ENCODE peak calls at places on chromosomes 16 and 17, in four cellular contexts. R is mammary epithelial cell, P is MM.1S, B is ovary. L is an unnamed sample. For H3K4me1, the result is how much of the 10 kb centered on the place peaks cover.

GRCh38 chr16:73025111-73025505 is 22.8 kb downstream of the ZFHX3 start:
- DNase-seq in R (no peak), P (no peak), B (no peak), L (peak)

GRCh38 chr16:80518436-80518835 is 22.4 kb upstream of the DYNLRB2 start:
- DNase-seq in R (peak), P (peak), B (no peak), L (no peak)

GRCh38 chr17:72122668-72123495 is 2.1 kb downstream of the SOX9 start:
- DNase-seq in R (peak), P (peak), B (no peak), L (peak)

GRCh38 chr17:80785477-80786178 is 206.0 kb upstream of the CHMP6 start:
- DNase-seq in R (no peak), P (no peak), B (no peak), L (no peak)

GRCh38 chr16:22366371-22366770 is 8.0 kb downstream of the CDR2 start:
- DNase-seq in R (no peak), P (no peak), B (no peak), L (no peak)

GRCh38 chr17:76700627-76701470 is 9.9 kb downstream of the MXRA7 start:
- DNase-seq in R (peak), P (no peak), B (peak), L (peak)

GRCh38 chr16:70765491-70765890 is 35.5 kb downstream of the VAC14 start:
- DNase-seq in R (no peak), P (no peak), B (no peak), L (no peak)

GRCh38 chr17:15981208-15981607 is 18.3 kb downstream of the ZSWIM7 start:
- DNase-seq in R (peak), P (no peak), B (no peak), L (no peak)

GRCh38 chr16:285146-286055 is 2.4 kb downstream of the PDIA2 start:
- DNase-seq in R (no peak), P (no peak), B (no peak), L (peak)

GRCh38 chr16:1790611-1791255 is 2.8 kb downstream of the IGFALS start:
- DNase-seq in R (no peak), P (no peak), B (peak), L (no peak)

GRCh38 chr16:10584956-10585561 is 4.7 kb upstream of the EMP2 start:
- DNase-seq in R (peak), P (no peak), B (no peak), L (no peak)

GRCh38 chr17:63740464-63741181 is 976 bp downstream of the STRADA start:
- DNase-seq in R (peak), P (peak), B (no peak), L (no peak)

GRCh38 chr17:75840779-75841123 is 3.5 kb downstream of the UNC13D start:
- DNase-seq in R (no peak), P (no peak), B (no peak), L (no peak)

GRCh38 chr16:85347213-85347591 is 234.9 kb upstream of the CIBAR2 start:
- DNase-seq in R (no peak), P (no peak), B (no peak), L (no peak)

GRCh38 chr17:59840329-59840907 is 52.3 kb downstream of the TUBD1 start:
- DNase-seq in R (peak), P (no peak), B (no peak), L (no peak)

GRCh38 chr17:41664172-41664457 is 24.6 kb upstream of the EIF1 start:
- DNase-seq in R (no peak), P (no peak), B (no peak), L (no peak)

GRCh38 chr17:81422776-81423697 is 27.8 kb downstream of the BAHCC1 start:
- DNase-seq in R (peak), P (no peak), B (peak), L (peak)

GRCh38 chr17:76631821-76632565 is 11.6 kb downstream of the ST6GALNAC1 start:
- DNase-seq in R (peak), P (no peak), B (no peak), L (no peak)

GRCh38 chr16:22318690-22319358 is 21.6 kb downstream of the POLR3E start:
- DNase-seq in R (peak), P (no peak), B (no peak), L (peak)

GRCh38 chr16:1461146-1461545 is 13.7 kb downstream of the CLCN7 start:
- DNase-seq in R (no peak), P (no peak), B (peak), L (no peak)

GRCh38 chr16:13873835-13874438 is 46.0 kb upstream of the ERCC4 start:
- DNase-seq in R (peak), P (no peak), B (no peak), L (no peak)

GRCh38 chr17:46742539-46743270 is 75.8 kb downstream of the WNT3 start:
- DNase-seq in R (peak), P (no peak), B (no peak), L (no peak)

GRCh38 chr16:73020409-73020884 is 27.5 kb downstream of the ZFHX3 start:
- DNase-seq in R (peak), P (no peak), B (no peak), L (peak)

GRCh38 chr17:58822148-58823050 is 66.7 kb downstream of the PPM1E start:
- DNase-seq in R (no peak), P (no peak), B (no peak), L (no peak)

GRCh38 chr17:61335105-61335844 is 64.4 kb upstream of the TBX2 start:
- DNase-seq in R (no peak), P (no peak), B (peak), L (no peak)
- H3K4me1 ChIP-seq in R (under half), P (under half), B (under half), L (under half)

DNA sequence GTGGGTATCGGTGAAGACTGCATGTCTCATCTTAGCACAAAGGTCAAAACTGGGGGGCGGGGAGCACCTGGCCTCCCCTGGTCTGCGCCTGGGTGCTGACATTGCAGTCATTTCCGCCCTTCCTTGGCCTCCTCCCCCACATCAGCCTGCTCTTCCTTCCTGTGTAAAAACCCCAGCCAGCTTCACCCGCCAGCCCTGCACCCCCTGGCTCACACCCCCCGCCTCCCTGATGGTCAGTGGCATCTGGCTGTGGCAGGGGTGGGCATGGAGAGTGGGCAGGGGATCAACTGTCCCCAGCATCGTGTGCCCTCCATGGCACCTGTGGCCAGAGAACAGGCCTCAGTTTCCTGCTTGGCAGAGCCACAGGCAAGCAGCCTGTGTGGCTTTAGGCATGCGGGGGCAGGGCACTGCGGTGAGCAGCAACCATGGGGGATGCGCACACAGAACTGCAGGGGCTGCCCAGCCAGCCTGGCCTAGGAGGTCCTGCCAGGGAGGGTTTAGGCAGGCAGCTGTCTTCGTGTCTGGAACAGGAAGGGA is 26.5 kb upstream of the LASP1NB start:
- DNase-seq in R (no peak), P (peak), B (no peak), L (peak)
- H3K4me1 ChIP-seq in R (under half), P (under half), B (under half), L (half or more)

GRCh38 chr17:8122923-8123694 is 797 bp downstream of the HES7 start:
- DNase-seq in R (peak), P (peak), B (no peak), L (no peak)
- H3K4me1 ChIP-seq in R (under half), P (under half), B (under half), L (under half)

DNA sequence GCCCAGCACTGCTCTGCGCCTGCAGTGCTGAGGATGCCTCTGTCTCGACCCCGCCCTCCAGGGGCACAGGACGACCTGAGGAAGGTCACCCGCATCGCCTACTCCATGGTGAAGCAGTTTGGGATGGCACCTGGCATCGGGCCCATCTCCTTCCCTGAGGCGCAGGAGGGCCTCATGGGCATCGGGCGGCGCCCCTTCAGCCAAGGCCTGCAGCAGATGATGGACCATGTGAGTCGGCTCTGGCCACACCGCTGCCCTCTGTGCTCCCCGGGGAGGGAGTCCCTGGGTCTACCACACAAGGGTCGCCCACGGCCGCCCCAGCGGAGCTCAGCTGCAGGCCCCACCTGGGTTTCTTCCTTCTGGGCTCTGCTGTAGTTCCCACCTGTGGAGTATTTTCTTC is 6.7 kb upstream of the RPL13 start:
- DNase-seq in R (no peak), P (no peak), B (no peak), L (no peak)
- H3K4me1 ChIP-seq in R (under half), P (under half), B (under half), L (under half)

DNA sequence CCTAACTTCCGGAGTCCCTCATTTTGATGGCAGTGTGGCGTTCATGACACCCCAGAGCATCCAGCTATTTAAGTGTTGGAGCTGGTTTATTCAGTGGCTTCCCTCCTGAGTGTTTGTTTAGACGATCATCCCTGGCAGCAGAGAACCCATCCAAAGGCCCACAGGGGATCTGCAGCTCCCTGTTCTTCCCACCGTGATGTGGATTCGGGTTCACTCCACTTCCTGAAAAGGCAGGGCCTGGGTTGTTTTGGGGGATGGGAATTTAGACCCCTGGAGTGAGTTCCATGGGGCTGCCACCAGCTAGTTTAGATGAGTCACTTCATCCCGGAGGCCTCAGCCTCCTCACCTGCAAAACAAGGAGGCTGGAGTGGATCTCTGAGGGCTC is 2.3 kb downstream of the KSR1 start:
- DNase-seq in R (no peak), P (no peak), B (no peak), L (no peak)
- H3K4me1 ChIP-seq in R (under half), P (under half), B (under half), L (under half)

DNA sequence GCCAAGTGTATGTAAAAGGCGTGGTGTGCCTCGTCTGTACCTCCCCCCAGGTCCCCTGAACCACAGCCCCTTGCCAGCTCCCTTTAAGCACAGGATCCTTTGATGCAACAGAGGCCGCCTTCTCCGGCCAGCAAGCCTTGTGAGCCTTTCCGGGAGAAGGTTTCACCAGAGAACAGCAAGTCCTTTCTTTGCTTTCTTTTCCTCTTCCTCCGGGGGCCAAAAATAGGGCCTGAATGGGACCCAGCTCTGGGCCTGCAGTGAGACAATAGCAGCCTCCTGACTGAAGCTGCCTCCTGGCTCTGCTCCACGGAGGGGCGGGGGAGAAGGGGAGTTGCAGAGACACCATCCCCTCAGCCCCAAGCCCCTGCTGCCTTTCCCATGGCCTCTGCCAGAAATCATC is 9.0 kb downstream of the ADGRG1 start:
- DNase-seq in R (no peak), P (no peak), B (no peak), L (no peak)
- H3K4me1 ChIP-seq in R (half or more), P (under half), B (under half), L (under half)

DNA sequence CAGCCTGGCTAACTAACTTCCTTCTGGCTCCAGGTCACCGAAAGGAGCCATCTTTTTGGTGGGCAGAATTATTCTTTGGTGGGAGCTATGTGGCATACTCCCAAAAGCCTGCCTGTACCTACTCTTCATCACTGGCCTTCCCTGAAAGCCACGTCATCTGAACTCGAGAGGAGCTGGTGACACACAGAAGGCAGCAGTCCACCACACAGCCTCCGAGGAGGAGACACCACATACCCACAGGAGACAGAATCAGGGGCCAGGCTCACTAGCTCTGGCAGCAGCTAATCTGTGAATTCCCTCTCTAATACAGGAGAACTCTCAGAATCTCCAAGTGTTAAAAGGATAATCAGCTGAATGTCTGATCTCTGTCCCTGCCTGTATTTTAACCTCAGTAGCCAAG is 114.4 kb downstream of the SMG6 start:
- DNase-seq in R (no peak), P (no peak), B (no peak), L (no peak)
- H3K4me1 ChIP-seq in R (under half), P (under half), B (under half), L (half or more)

GRCh38 chr16:71880176-71880575 is 3.8 kb downstream of the ZNF821 start:
- DNase-seq in R (no peak), P (no peak), B (no peak), L (no peak)
- H3K4me1 ChIP-seq in R (under half), P (under half), B (under half), L (under half)

DNA sequence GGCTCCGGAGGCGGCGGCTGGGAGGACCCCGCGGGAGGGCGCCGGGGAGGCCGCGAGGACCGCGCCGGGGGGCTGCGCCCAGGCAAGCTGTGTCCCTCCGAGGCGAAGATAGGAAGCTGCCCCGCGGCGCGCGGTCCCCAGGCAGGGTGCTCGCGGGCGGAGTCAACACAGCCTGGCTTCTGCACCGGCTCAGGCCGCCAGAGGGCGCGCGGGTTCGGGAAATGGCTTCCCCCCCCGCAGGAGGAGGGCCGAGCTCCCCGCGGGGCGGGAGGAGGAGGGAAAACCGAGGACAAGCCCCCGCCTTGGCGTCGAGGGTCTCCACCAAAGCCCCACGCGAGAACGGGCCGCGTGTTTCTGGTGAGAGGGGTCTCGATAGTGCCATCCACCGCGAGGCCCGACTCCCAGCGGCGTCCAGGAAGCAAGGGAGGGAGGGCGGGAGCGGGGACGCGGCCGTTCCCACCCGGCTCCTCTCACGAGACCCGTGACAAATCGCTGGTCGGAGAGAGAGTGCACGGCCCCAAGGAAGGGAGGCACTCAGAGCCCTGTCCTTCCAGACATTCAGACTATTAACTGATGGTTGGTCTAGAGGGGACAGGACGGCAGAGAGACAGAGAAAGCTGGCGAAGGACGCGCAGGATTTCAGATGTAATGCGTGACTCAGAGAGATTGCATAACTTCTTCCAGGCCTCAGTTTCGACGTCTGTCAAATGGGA is 64.4 kb upstream of the DNAJA2 start:
- DNase-seq in R (peak), P (peak), B (peak), L (peak)
- H3K4me1 ChIP-seq in R (under half), P (under half), B (under half), L (under half)